ENCODE peak calls at places on chromosomes 6 and 20, in eight cellular contexts. J is bronchial epithelial cell, S is AG09319, V is fibroblast of mammary gland, Z is brain microvascular endothelial cell, Y is HL-60, I is sigmoid colon, P is GM10248. K is an unnamed sample.

GRCh38 chr6:41917528-41917927 is 3.4 kb downstream of the MED20 start:
- DNase-seq in J (peak; percentile 94), S (peak; percentile 68), V (peak; percentile 92), Z (peak; percentile 90), Y (no peak), I (no peak), P (no peak), K (peak; percentile 86)

GRCh38 chr20:61598586-61598985 is 346.5 kb downstream of the CDH4 start:
- DNase-seq in J (no peak), S (no peak), V (no peak), Z (no peak), Y (no peak), I (no peak), P (no peak), K (no peak)

GRCh38 chr6:148265058-148265457 is 77.6 kb upstream of the SASH1 start:
- DNase-seq in J (peak; percentile 42), S (no peak), V (no peak), Z (no peak), Y (no peak), I (no peak), P (no peak), K (no peak)

GRCh38 chr20:24776755-24777271 is 172.3 kb upstream of the CST7 start:
- DNase-seq in J (no peak), S (no peak), V (no peak), Z (no peak), Y (no peak), I (peak; percentile 20), P (no peak), K (no peak)

GRCh38 chr6:97440590-97441176 is 157.7 kb upstream of the MMS22L start:
- DNase-seq in J (peak; percentile 21), S (no peak), V (peak; percentile 33), Z (peak; percentile 42), Y (no peak), I (no peak), P (no peak), K (no peak)

GRCh38 chr6:169370054-169370453 is 116.4 kb upstream of the THBS2 start:
- DNase-seq in J (peak; percentile 17), S (no peak), V (peak; percentile 81), Z (no peak), Y (no peak), I (no peak), P (no peak), K (no peak)

GRCh38 chr20:58800134-58800650 is 50.5 kb downstream of the GNAS-AS1 start:
- DNase-seq in J (no peak), S (no peak), V (no peak), Z (no peak), Y (no peak), I (no peak), P (no peak), K (no peak)

GRCh38 chr20:34472246-34472925 is 43.8 kb upstream of the DYNLRB1 start:
- DNase-seq in J (peak; percentile 25), S (peak; percentile 52), V (peak; percentile 74), Z (peak; percentile 26), Y (no peak), I (no peak), P (no peak), K (peak; percentile 26)

GRCh38 chr6:146741609-146742008 is 142.8 kb downstream of the ADGB start:
- DNase-seq in J (peak; percentile 1), S (no peak), V (peak; percentile 4), Z (peak; percentile 5), Y (no peak), I (no peak), P (no peak), K (no peak)

GRCh38 chr20:14203657-14204056 is 133.8 kb downstream of the FLRT3 start:
- DNase-seq in J (no peak), S (no peak), V (no peak), Z (no peak), Y (no peak), I (no peak), P (no peak), K (no peak)

GRCh38 chr6:132063738-132064137 is 112.6 kb upstream of the CCN2 start:
- DNase-seq in J (peak; percentile 86), S (no peak), V (peak; percentile 91), Z (peak; percentile 88), Y (no peak), I (no peak), P (no peak), K (peak; percentile 45)

GRCh38 chr6:56909115-56909907 is 45.6 kb upstream of the BEND6 start:
- DNase-seq in J (peak; percentile 56), S (no peak), V (peak; percentile 39), Z (no peak), Y (no peak), I (no peak), P (no peak), K (no peak)

GRCh38 chr20:60857708-60858107 is 394.4 kb upstream of the CDH4 start:
- DNase-seq in J (peak; percentile 34), S (no peak), V (peak; percentile 83), Z (no peak), Y (no peak), I (no peak), P (no peak), K (peak; percentile 55)

GRCh38 chr6:159106627-159107241 is 61.9 kb upstream of the TAGAP start:
- DNase-seq in J (peak; percentile 64), S (no peak), V (peak; percentile 55), Z (peak; percentile 41), Y (peak; percentile 66), I (no peak), P (peak; percentile 77), K (peak; percentile 76)

GRCh38 chr6:122365775-122366403 is 33.6 kb upstream of the HSF2 start:
- DNase-seq in J (peak; percentile 50), S (no peak), V (no peak), Z (no peak), Y (no peak), I (no peak), P (no peak), K (peak; percentile 50)

GRCh38 chr20:933024-933423 is 16.9 kb upstream of the ANGPT4 start:
- DNase-seq in J (no peak), S (no peak), V (no peak), Z (no peak), Y (no peak), I (no peak), P (no peak), K (no peak)

GRCh38 chr20:64109831-64110391 is 2.5 kb upstream of the NPBWR2 start:
- DNase-seq in J (no peak), S (no peak), V (no peak), Z (no peak), Y (no peak), I (peak; percentile 58), P (no peak), K (no peak)

GRCh38 chr20:19662638-19662995 is 95.4 kb upstream of the RIN2 start:
- DNase-seq in J (no peak), S (no peak), V (no peak), Z (no peak), Y (no peak), I (no peak), P (no peak), K (no peak)
- TF ChIP-seq CTCF in J (no peak), S (no peak), V (no peak), Z (no peak), Y (no peak), I (no peak), P (no peak), K (peak; percentile 73)

DNA sequence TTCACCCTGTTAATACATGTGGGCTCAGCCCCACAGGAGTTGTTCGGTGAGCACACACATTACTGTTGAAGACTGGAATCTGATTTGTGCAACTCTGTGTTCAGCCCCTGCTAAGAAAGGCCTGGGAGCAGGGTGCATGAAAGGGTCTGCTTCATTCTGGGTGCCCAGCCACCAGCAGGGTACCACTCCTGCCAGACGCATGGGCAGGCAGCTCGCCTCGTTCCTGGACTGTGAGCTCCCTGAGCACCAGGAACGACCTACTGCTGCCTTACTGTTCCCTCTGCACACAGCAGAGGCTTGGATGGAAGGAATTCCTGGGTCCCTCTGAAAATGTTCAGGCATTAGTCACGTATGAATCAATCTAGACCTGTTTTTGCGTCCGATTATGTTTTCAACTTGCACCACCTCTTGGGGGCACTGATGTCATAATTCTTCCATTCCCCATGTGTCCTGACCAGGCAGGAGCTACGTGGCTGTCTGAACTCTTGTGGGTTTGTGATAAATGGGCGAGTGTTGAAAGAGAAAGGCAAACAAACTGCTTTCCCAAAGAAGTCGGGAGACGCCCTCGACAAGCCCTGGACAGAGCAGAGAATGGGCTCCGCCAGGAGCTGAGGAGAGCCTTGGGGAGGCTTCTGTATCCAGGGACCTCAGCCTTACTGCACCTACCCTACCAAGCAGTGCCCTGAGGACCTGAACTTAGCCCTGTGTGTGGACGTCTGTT is 123.9 kb downstream of the LY86 start:
- DNase-seq in J (peak; percentile 100), S (no peak), V (peak; percentile 96), Z (peak; percentile 73), Y (peak; percentile 91), I (no peak), P (peak; percentile 34), K (peak; percentile 86)
- TF ChIP-seq CTCF in J (peak; percentile 34), S (no peak), V (no peak), Z (no peak), Y (no peak), I (no peak), P (no peak), K (no peak)

DNA sequence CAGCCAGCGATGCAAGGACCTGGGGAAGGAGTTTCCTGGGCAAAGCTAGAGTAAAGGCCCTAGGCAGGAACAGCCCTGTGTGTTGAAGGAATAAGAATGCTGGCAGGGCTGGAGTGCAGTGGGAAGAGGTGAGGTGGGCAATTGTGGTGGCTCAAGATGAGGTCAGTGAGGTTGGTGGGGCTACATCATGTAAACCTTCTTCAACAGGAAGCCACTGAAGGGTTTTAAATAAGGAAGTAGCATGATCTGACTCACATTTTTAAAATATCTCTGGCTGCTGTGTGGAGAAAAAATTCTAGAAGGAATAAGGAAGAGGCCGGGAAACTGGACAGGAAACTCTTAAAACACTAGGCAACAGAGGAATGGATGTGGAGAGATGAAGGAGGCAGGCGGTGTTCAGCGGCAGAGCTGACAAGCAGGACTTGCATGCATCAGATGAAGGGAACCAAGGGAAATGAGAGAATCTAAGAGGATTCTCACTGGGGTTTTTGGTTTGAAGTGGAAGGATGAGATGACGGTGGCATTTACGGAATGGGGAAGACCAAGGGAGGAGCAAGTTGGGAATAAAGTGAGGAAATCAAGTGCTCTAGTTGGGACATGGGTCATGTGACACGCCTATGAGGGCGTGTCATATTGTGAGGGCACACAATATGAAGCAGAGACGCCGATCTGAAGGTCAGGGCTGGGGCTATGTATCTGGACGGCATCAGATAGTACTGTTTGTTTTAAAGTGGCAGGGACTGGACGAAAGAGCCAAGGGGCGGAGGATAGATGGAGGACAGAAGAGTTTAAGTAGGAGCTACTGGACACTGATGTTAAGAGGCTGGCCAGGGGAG is 18.3 kb downstream of the TMEM242 start:
- DNase-seq in J (peak; percentile 31), S (no peak), V (no peak), Z (peak; percentile 22), Y (peak; percentile 72), I (peak; percentile 70), P (no peak), K (no peak)
- TF ChIP-seq CTCF in J (no peak), S (no peak), V (no peak), Z (no peak), Y (no peak), I (no peak), P (no peak), K (no peak)

DNA sequence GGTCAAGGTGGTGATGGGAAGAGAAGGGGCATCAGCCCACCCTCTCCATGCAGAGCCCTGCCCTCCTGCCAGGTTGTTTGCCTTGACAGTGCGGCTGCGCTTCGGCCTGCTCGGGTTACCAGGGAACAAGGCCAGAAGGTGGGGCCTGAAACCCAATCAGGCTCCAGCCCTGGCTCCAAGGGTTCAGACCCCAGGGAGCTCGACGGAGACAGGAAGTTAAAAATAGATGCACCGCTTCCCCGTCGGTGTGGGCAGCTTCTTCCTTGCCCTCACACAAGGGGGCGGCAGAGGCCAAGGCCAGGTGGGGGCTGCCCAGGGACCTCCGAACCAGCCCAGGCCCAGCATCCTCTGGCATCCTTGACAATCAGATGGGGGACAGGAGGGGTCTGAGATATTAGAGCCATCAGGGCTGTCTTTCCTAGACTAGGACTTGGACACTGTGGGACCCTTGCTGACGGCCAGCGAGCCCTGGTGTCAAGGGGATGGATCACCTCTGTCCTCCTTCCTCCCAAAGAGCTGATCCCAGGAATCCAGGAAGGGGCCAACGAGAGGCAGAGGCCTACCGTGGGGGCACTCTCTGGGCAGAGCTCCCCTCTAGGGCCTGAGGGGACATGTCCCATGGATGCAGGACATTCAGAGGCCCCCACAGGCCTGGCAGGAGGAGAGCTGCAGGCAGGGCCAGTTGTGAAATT is 65.2 kb downstream of the RIPOR3 start:
- DNase-seq in J (no peak), S (no peak), V (peak; percentile 66), Z (peak; percentile 34), Y (peak; percentile 41), I (peak; percentile 89), P (no peak), K (no peak)
- TF ChIP-seq CTCF in J (peak; percentile 56), S (peak; percentile 72), V (peak; percentile 66), Z (peak; percentile 85), Y (peak; percentile 58), I (peak; percentile 48), P (peak; percentile 34), K (no peak)